ENCODE peak calls at places on chromosomes 2 and 18, in five cellular contexts. One of them, this sample, is unnamed.

GRCh38 chr2:50125230-50125629 is 906.7 kb downstream of the NRXN1 start:
- DNase-seq in effector memory CD4-positive, alpha-beta T cell: no peak
- DNase-seq in Jurkat, Clone E6-1: no peak
- DNase-seq in naive thymus-derived CD4-positive, alpha-beta T cell: no peak
- DNase-seq in lower lobe of right lung: no peak
- DNase-seq in this sample: no peak

GRCh38 chr18:51196116-51196810 is 1.2 kb downstream of the MEX3C start:
- DNase-seq in naive thymus-derived CD4-positive, alpha-beta T cell: peak; percentile 48
- DNase-seq in lower lobe of right lung: peak; percentile 72
- DNase-seq in Jurkat, Clone E6-1: no peak
- DNase-seq in effector memory CD4-positive, alpha-beta T cell: peak; percentile 15
- DNase-seq in this sample: peak; percentile 72

GRCh38 chr2:130152816-130153595 is 8.1 kb upstream of the CCDC74B start:
- DNase-seq in naive thymus-derived CD4-positive, alpha-beta T cell: no peak
- DNase-seq in lower lobe of right lung: peak; percentile 31
- DNase-seq in Jurkat, Clone E6-1: no peak
- DNase-seq in effector memory CD4-positive, alpha-beta T cell: no peak
- DNase-seq in this sample: no peak

GRCh38 chr18:70334264-70334663 is 45.4 kb downstream of the SOCS6 start:
- DNase-seq in Jurkat, Clone E6-1: no peak
- DNase-seq in naive thymus-derived CD4-positive, alpha-beta T cell: no peak
- DNase-seq in effector memory CD4-positive, alpha-beta T cell: no peak
- DNase-seq in lower lobe of right lung: no peak
- DNase-seq in this sample: no peak

GRCh38 chr2:231452799-231453508 is 11.3 kb downstream of the NCL start:
- DNase-seq in Jurkat, Clone E6-1: no peak
- DNase-seq in effector memory CD4-positive, alpha-beta T cell: no peak
- DNase-seq in naive thymus-derived CD4-positive, alpha-beta T cell: no peak
- DNase-seq in lower lobe of right lung: no peak
- DNase-seq in this sample: no peak

GRCh38 chr2:38666578-38666926 is 638 bp downstream of the GALM start:
- DNase-seq in lower lobe of right lung: peak; percentile 56
- DNase-seq in naive thymus-derived CD4-positive, alpha-beta T cell: peak; percentile 38
- DNase-seq in effector memory CD4-positive, alpha-beta T cell: no peak
- DNase-seq in Jurkat, Clone E6-1: no peak
- DNase-seq in this sample: no peak

GRCh38 chr18:42328931-42329330 is 373.9 kb downstream of the PIK3C3 start:
- DNase-seq in lower lobe of right lung: no peak
- DNase-seq in Jurkat, Clone E6-1: no peak
- DNase-seq in naive thymus-derived CD4-positive, alpha-beta T cell: no peak
- DNase-seq in effector memory CD4-positive, alpha-beta T cell: no peak
- DNase-seq in this sample: no peak

GRCh38 chr2:127605691-127606277 is 40.2 kb upstream of the GPR17 start:
- DNase-seq in effector memory CD4-positive, alpha-beta T cell: no peak
- DNase-seq in Jurkat, Clone E6-1: no peak
- DNase-seq in naive thymus-derived CD4-positive, alpha-beta T cell: no peak
- DNase-seq in lower lobe of right lung: peak; percentile 11
- DNase-seq in this sample: no peak

GRCh38 chr2:240514631-240515030 is 43.2 kb downstream of the ANKMY1 start:
- DNase-seq in lower lobe of right lung: no peak
- DNase-seq in Jurkat, Clone E6-1: no peak
- DNase-seq in naive thymus-derived CD4-positive, alpha-beta T cell: no peak
- DNase-seq in effector memory CD4-positive, alpha-beta T cell: no peak
- DNase-seq in this sample: no peak

GRCh38 chr2:235605306-235605998 is 111.6 kb downstream of the AGAP1 start:
- DNase-seq in Jurkat, Clone E6-1: no peak
- DNase-seq in lower lobe of right lung: peak; percentile 64
- DNase-seq in effector memory CD4-positive, alpha-beta T cell: no peak
- DNase-seq in naive thymus-derived CD4-positive, alpha-beta T cell: no peak
- DNase-seq in this sample: peak; percentile 33

GRCh38 chr2:180038997-180039396 is 31.9 kb upstream of the CWC22 start:
- DNase-seq in effector memory CD4-positive, alpha-beta T cell: no peak
- DNase-seq in Jurkat, Clone E6-1: no peak
- DNase-seq in naive thymus-derived CD4-positive, alpha-beta T cell: no peak
- DNase-seq in lower lobe of right lung: no peak
- DNase-seq in this sample: no peak

GRCh38 chr2:178473931-178474330 is 4.5 kb downstream of the FKBP7 start:
- DNase-seq in lower lobe of right lung: no peak
- DNase-seq in effector memory CD4-positive, alpha-beta T cell: no peak
- DNase-seq in Jurkat, Clone E6-1: no peak
- DNase-seq in naive thymus-derived CD4-positive, alpha-beta T cell: no peak
- DNase-seq in this sample: no peak

GRCh38 chr2:136909777-136910176 is 144.4 kb downstream of the THSD7B start:
- DNase-seq in Jurkat, Clone E6-1: no peak
- DNase-seq in effector memory CD4-positive, alpha-beta T cell: no peak
- DNase-seq in naive thymus-derived CD4-positive, alpha-beta T cell: no peak
- DNase-seq in lower lobe of right lung: no peak
- DNase-seq in this sample: no peak

GRCh38 chr2:166494140-166494544 is at the start of gene SCN7A:
- DNase-seq in naive thymus-derived CD4-positive, alpha-beta T cell: no peak
- DNase-seq in effector memory CD4-positive, alpha-beta T cell: no peak
- DNase-seq in Jurkat, Clone E6-1: no peak
- DNase-seq in lower lobe of right lung: peak; percentile 79
- DNase-seq in this sample: no peak

GRCh38 chr2:86764661-86765307 is 25.9 kb downstream of the CD8A start:
- DNase-seq in effector memory CD4-positive, alpha-beta T cell: no peak
- DNase-seq in naive thymus-derived CD4-positive, alpha-beta T cell: peak; percentile 45
- DNase-seq in Jurkat, Clone E6-1: peak; percentile 71
- DNase-seq in lower lobe of right lung: no peak
- DNase-seq in this sample: no peak

GRCh38 chr2:127953849-127954248 is 68.1 kb upstream of the AMMECR1L start:
- DNase-seq in Jurkat, Clone E6-1: no peak
- DNase-seq in lower lobe of right lung: no peak
- DNase-seq in effector memory CD4-positive, alpha-beta T cell: no peak
- DNase-seq in naive thymus-derived CD4-positive, alpha-beta T cell: no peak
- DNase-seq in this sample: no peak

GRCh38 chr2:197368412-197368811 is 57.8 kb upstream of the ANKRD44 start:
- DNase-seq in naive thymus-derived CD4-positive, alpha-beta T cell: no peak
- DNase-seq in effector memory CD4-positive, alpha-beta T cell: no peak
- DNase-seq in Jurkat, Clone E6-1: no peak
- DNase-seq in lower lobe of right lung: no peak
- DNase-seq in this sample: no peak

GRCh38 chr2:166239548-166239947 is 111.7 kb upstream of the SCN1A start:
- DNase-seq in effector memory CD4-positive, alpha-beta T cell: no peak
- DNase-seq in lower lobe of right lung: no peak
- DNase-seq in Jurkat, Clone E6-1: no peak
- DNase-seq in naive thymus-derived CD4-positive, alpha-beta T cell: no peak
- DNase-seq in this sample: no peak

GRCh38 chr2:33262097-33262496 is 214.4 kb upstream of the RASGRP3 start:
- DNase-seq in effector memory CD4-positive, alpha-beta T cell: no peak
- DNase-seq in lower lobe of right lung: no peak
- DNase-seq in Jurkat, Clone E6-1: no peak
- DNase-seq in naive thymus-derived CD4-positive, alpha-beta T cell: no peak
- DNase-seq in this sample: no peak

GRCh38 chr2:70354264-70354949 is 52.5 kb upstream of the FAM136A start:
- DNase-seq in lower lobe of right lung: no peak
- DNase-seq in naive thymus-derived CD4-positive, alpha-beta T cell: no peak
- DNase-seq in effector memory CD4-positive, alpha-beta T cell: no peak
- DNase-seq in Jurkat, Clone E6-1: no peak
- DNase-seq in this sample: no peak

GRCh38 chr2:229725716-229726346 is 11.5 kb upstream of the DNER start:
- DNase-seq in lower lobe of right lung: no peak
- DNase-seq in effector memory CD4-positive, alpha-beta T cell: no peak
- DNase-seq in Jurkat, Clone E6-1: no peak
- DNase-seq in naive thymus-derived CD4-positive, alpha-beta T cell: no peak
- DNase-seq in this sample: no peak

GRCh38 chr2:157486596-157487270 is 42.8 kb upstream of the CYTIP start:
- DNase-seq in lower lobe of right lung: no peak
- DNase-seq in Jurkat, Clone E6-1: no peak
- DNase-seq in naive thymus-derived CD4-positive, alpha-beta T cell: no peak
- DNase-seq in effector memory CD4-positive, alpha-beta T cell: no peak
- DNase-seq in this sample: no peak

GRCh38 chr18:58314284-58314683 is 270.3 kb downstream of the NEDD4L start:
- DNase-seq in lower lobe of right lung: peak; percentile 58
- DNase-seq in naive thymus-derived CD4-positive, alpha-beta T cell: no peak
- DNase-seq in Jurkat, Clone E6-1: no peak
- DNase-seq in effector memory CD4-positive, alpha-beta T cell: no peak
- DNase-seq in this sample: no peak

GRCh38 chr18:69628774-69629359 is 228.2 kb downstream of the DOK6 start:
- DNase-seq in lower lobe of right lung: no peak
- DNase-seq in naive thymus-derived CD4-positive, alpha-beta T cell: no peak
- DNase-seq in Jurkat, Clone E6-1: no peak
- DNase-seq in effector memory CD4-positive, alpha-beta T cell: no peak
- DNase-seq in this sample: no peak

GRCh38 chr2:60321816-60322215 is 231.6 kb downstream of the BCL11A start:
- DNase-seq in lower lobe of right lung: no peak
- DNase-seq in naive thymus-derived CD4-positive, alpha-beta T cell: no peak
- DNase-seq in effector memory CD4-positive, alpha-beta T cell: no peak
- DNase-seq in Jurkat, Clone E6-1: no peak
- DNase-seq in this sample: no peak

GRCh38 chr2:143705108-143705686 is 576.0 kb downstream of the ARHGAP15 start:
- DNase-seq in effector memory CD4-positive, alpha-beta T cell: no peak
- DNase-seq in Jurkat, Clone E6-1: no peak
- DNase-seq in naive thymus-derived CD4-positive, alpha-beta T cell: no peak
- DNase-seq in lower lobe of right lung: no peak
- DNase-seq in this sample: no peak

GRCh38 chr18:79871481-79872091 is 73.8 kb downstream of the KCNG2 start:
- DNase-seq in lower lobe of right lung: no peak
- DNase-seq in effector memory CD4-positive, alpha-beta T cell: no peak
- DNase-seq in Jurkat, Clone E6-1: no peak
- DNase-seq in naive thymus-derived CD4-positive, alpha-beta T cell: no peak
- DNase-seq in this sample: no peak

GRCh38 chr2:240958366-240959213 is 39.8 kb upstream of the SNED1 start:
- DNase-seq in lower lobe of right lung: no peak
- DNase-seq in Jurkat, Clone E6-1: no peak
- DNase-seq in naive thymus-derived CD4-positive, alpha-beta T cell: no peak
- DNase-seq in effector memory CD4-positive, alpha-beta T cell: no peak
- DNase-seq in this sample: no peak

DNA sequence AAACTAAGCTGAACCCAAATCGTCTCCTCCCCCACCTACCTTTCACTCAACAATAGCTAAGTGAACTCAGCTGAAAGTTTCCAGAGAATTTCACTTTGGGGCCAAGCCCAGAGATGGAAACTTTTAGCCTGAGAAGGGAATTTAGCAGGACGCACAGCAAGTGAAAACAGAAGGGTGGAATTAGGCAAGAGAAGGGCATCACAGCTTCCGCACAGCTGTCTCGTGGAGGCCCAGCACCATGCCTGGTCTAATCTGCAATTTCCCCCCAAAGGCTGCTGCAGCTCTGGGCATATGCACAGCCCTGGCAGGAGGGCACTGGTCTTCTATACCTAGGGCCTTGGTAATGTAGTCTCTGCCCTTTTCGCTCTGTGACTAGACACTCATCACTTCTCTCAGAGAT is 262.0 kb downstream of the TNS1 start:
- DNase-seq in Jurkat, Clone E6-1: no peak
- DNase-seq in naive thymus-derived CD4-positive, alpha-beta T cell: no peak
- DNase-seq in lower lobe of right lung: no peak
- DNase-seq in effector memory CD4-positive, alpha-beta T cell: no peak
- DNase-seq in this sample: no peak
- H3K4me3 ChIP-seq in Jurkat, Clone E6-1: no peak overlapping the region
- H3K4me3 ChIP-seq in naive thymus-derived CD4-positive, alpha-beta T cell: no peak overlapping the region
- H3K4me3 ChIP-seq in lower lobe of right lung: no peak overlapping the region
- H3K4me3 ChIP-seq in effector memory CD4-positive, alpha-beta T cell: no peak overlapping the region
- H3K4me3 ChIP-seq in this sample: no peak overlapping the region

GRCh38 chr2:233764264-233764663 is 4.2 kb downstream of the UGT1A1 start:
- DNase-seq in effector memory CD4-positive, alpha-beta T cell: no peak
- DNase-seq in naive thymus-derived CD4-positive, alpha-beta T cell: no peak
- DNase-seq in Jurkat, Clone E6-1: no peak
- DNase-seq in lower lobe of right lung: no peak
- DNase-seq in this sample: no peak

GRCh38 chr2:233760043-233760442 is at the start of gene UGT1A1:
- DNase-seq in lower lobe of right lung: no peak
- DNase-seq in effector memory CD4-positive, alpha-beta T cell: no peak
- DNase-seq in Jurkat, Clone E6-1: no peak
- DNase-seq in naive thymus-derived CD4-positive, alpha-beta T cell: no peak
- DNase-seq in this sample: no peak

GRCh38 chr2:233758168-233758567 is 1.9 kb upstream of the UGT1A1 start:
- DNase-seq in effector memory CD4-positive, alpha-beta T cell: no peak
- DNase-seq in Jurkat, Clone E6-1: no peak
- DNase-seq in naive thymus-derived CD4-positive, alpha-beta T cell: no peak
- DNase-seq in lower lobe of right lung: no peak
- DNase-seq in this sample: no peak

GRCh38 chr2:233758849-233759248 is 1.2 kb upstream of the UGT1A1 start:
- DNase-seq in naive thymus-derived CD4-positive, alpha-beta T cell: no peak
- DNase-seq in Jurkat, Clone E6-1: no peak
- DNase-seq in lower lobe of right lung: no peak
- DNase-seq in effector memory CD4-positive, alpha-beta T cell: no peak
- DNase-seq in this sample: no peak

DNA sequence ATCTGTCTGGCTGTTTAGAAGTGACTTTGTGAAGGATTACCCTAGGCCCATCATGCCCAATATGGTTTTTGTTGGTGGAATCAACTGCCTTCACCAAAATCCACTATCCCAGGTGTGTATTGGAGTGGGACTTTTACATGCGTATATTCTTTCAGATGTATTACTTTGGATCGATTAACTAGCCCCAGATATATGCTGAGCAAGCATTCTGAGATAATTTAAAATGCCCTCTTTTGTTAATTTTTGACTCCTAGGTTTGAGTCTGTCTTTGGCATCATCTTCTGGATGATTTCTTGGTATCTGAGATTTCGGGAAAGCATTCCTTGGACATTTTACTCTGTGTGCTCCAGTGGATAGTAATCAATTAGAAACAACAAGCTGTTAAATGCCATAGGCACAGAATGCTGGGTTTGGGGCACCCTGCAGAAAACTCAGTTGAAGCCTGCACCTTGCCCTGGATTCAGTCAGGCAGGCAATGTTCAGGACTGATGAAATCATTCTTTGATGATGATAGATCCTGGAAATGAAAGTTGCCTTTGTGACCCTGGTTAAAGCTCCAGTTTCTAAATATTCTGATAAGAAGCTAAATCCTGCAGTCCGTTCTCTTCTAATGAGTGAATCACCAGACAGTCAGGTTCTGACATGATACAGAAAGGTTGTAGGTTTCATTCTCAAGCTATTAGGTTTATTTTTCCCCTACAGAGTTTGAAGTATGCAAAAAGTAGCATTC is 1.1 kb downstream of the UGT1A1 start:
- DNase-seq in lower lobe of right lung: no peak
- DNase-seq in Jurkat, Clone E6-1: no peak
- DNase-seq in effector memory CD4-positive, alpha-beta T cell: no peak
- DNase-seq in naive thymus-derived CD4-positive, alpha-beta T cell: no peak
- DNase-seq in this sample: no peak
- H3K4me3 ChIP-seq in lower lobe of right lung: no peak overlapping the region
- H3K4me3 ChIP-seq in Jurkat, Clone E6-1: no peak overlapping the region
- H3K4me3 ChIP-seq in effector memory CD4-positive, alpha-beta T cell: no peak overlapping the region
- H3K4me3 ChIP-seq in naive thymus-derived CD4-positive, alpha-beta T cell: no peak overlapping the region
- H3K4me3 ChIP-seq in this sample: no peak overlapping the region

GRCh38 chr2:43178602-43179542 is 47.5 kb downstream of the ZFP36L2 start:
- DNase-seq in naive thymus-derived CD4-positive, alpha-beta T cell: no peak
- DNase-seq in effector memory CD4-positive, alpha-beta T cell: no peak
- DNase-seq in lower lobe of right lung: peak; percentile 81
- DNase-seq in Jurkat, Clone E6-1: no peak
- DNase-seq in this sample: no peak
- H3K4me3 ChIP-seq in naive thymus-derived CD4-positive, alpha-beta T cell: peak overlapping the region; percentile 17
- H3K4me3 ChIP-seq in effector memory CD4-positive, alpha-beta T cell: no peak overlapping the region
- H3K4me3 ChIP-seq in lower lobe of right lung: no peak overlapping the region
- H3K4me3 ChIP-seq in Jurkat, Clone E6-1: no peak overlapping the region
- H3K4me3 ChIP-seq in this sample: no peak overlapping the region

DNA sequence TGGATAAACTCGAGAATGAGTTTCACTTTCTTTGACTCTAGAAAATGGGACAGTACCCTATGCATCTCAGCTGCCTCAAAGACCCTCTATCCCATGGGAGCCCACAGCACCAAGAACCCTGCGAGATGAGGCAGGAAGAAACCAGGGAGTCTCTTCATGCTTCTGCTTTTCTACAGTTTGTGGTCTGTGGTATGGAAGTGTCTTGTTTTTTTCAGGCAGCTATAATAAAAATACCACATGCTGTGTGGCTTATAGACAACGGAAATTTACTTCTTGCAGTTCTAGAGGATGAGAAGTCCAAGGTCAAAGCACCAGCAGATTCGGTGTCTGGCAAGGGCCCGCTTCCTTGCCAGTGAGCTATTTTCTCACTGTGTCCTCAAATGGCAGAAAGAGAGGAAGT is 257.9 kb downstream of the SUCLG1 start:
- DNase-seq in lower lobe of right lung: no peak
- DNase-seq in Jurkat, Clone E6-1: peak; percentile 88
- DNase-seq in naive thymus-derived CD4-positive, alpha-beta T cell: no peak
- DNase-seq in effector memory CD4-positive, alpha-beta T cell: no peak
- DNase-seq in this sample: no peak
- H3K4me3 ChIP-seq in lower lobe of right lung: no peak overlapping the region
- H3K4me3 ChIP-seq in Jurkat, Clone E6-1: no peak overlapping the region
- H3K4me3 ChIP-seq in naive thymus-derived CD4-positive, alpha-beta T cell: no peak overlapping the region
- H3K4me3 ChIP-seq in effector memory CD4-positive, alpha-beta T cell: no peak overlapping the region
- H3K4me3 ChIP-seq in this sample: no peak overlapping the region

This sample was measured in CD8-positive, alpha-beta memory T cell.